ENCODE peak calls at places on chromosomes 2 and 18, in eight cellular contexts. Q is DMS79; U is astrocyte; J is activated CD4-positive, alpha-beta T cell treated with anti-CD3 and anti-CD28 coated beads, Interleukin-2, amount 10 ng/mL, durations not matched to agents 7 days and 5 days; G is GF-D8; N is CD8-positive, alpha-beta T cell; E is anterior cingulate cortex; O is effector CD4-positive, alpha-beta T cell. H is an unnamed sample.

GRCh38 chr18:37270046-37270665 is 295.4 kb downstream of the CELF4 start:
- DNase-seq in O (peak; percentile 12), G (no peak), U (peak; percentile 22), N (no peak), E (no peak), J (peak; percentile 58), Q (no peak), H (peak; percentile 27)

GRCh38 chr2:8653485-8653884 is 28.4 kb upstream of the ID2 start:
- DNase-seq in Q (no peak), U (no peak), N (no peak), O (no peak), G (no peak), E (no peak), J (no peak), H (no peak)

GRCh38 chr18:39611381-39612090 is 2045.9 kb upstream of the CELF4 start:
- DNase-seq in N (no peak), J (no peak), G (no peak), U (no peak), O (no peak), E (no peak), Q (no peak), H (no peak)

GRCh38 chr2:204477358-204477950 is 67.8 kb upstream of the PARD3B start:
- DNase-seq in U (no peak), E (no peak), J (no peak), N (no peak), Q (no peak), O (no peak), G (no peak), H (peak; percentile 84)

GRCh38 chr18:28063181-28063790 is 113.6 kb downstream of the CDH2 start:
- DNase-seq in J (no peak), G (no peak), U (peak; percentile 67), Q (no peak), N (no peak), O (no peak), E (no peak), H (peak; percentile 74)

GRCh38 chr2:217695033-217695520 is 307.7 kb downstream of the TNS1 start:
- DNase-seq in G (no peak), J (no peak), Q (no peak), N (no peak), O (no peak), E (no peak), U (peak; percentile 93), H (peak; percentile 98)

GRCh38 chr2:236991874-236992273 is 93.8 kb upstream of the COPS8 start:
- DNase-seq in Q (no peak), O (no peak), N (no peak), E (no peak), J (no peak), U (no peak), G (no peak), H (no peak)

GRCh38 chr18:934518-935123 is 29.9 kb downstream of the ADCYAP1 start:
- DNase-seq in U (no peak), E (no peak), G (no peak), J (no peak), Q (peak; percentile 99), O (no peak), N (no peak), H (no peak)

GRCh38 chr18:22183647-22184161 is 14.3 kb downstream of the GATA6 start:
- DNase-seq in G (no peak), J (no peak), E (no peak), N (no peak), U (no peak), O (no peak), Q (no peak), H (peak; percentile 16)

GRCh38 chr18:27685807-27686412 is 491.0 kb downstream of the CDH2 start:
- DNase-seq in Q (no peak), O (no peak), G (no peak), N (no peak), E (no peak), U (peak; percentile 29), J (peak; percentile 6), H (peak; percentile 59)

GRCh38 chr2:133849341-133849740 is 281.1 kb upstream of the NCKAP5 start:
- DNase-seq in G (no peak), N (no peak), O (no peak), J (no peak), U (no peak), E (no peak), Q (no peak), H (no peak)

GRCh38 chr18:39773656-39774055 is 2181.4 kb upstream of the PIK3C3 start:
- DNase-seq in J (no peak), U (peak; percentile 36), O (no peak), N (no peak), G (no peak), Q (no peak), E (no peak), H (no peak)

GRCh38 chr2:33077841-33078240 is 131.1 kb downstream of the LTBP1 start:
- DNase-seq in Q (no peak), E (no peak), J (no peak), G (no peak), O (no peak), U (no peak), N (no peak), H (no peak)

GRCh38 chr2:100909571-100909970 is 89.6 kb downstream of the NPAS2 start:
- DNase-seq in G (no peak), E (no peak), Q (no peak), N (no peak), J (no peak), O (no peak), U (no peak), H (no peak)